ENCODE peak calls at places on chromosomes 13 and 19, in six cellular contexts. One of them, this sample, is unnamed.

GRCh38 chr19:35913589-35913988 is 5.5 kb upstream of the TYROBP start:
- DNase-seq in K562: no peak
- DNase-seq in retina: no peak
- DNase-seq in cardiac fibroblast: no peak
- DNase-seq in aorta: no peak
- DNase-seq in T-helper 1 cell: no peak
- DNase-seq in this sample: no peak

GRCh38 chr13:73421310-73421912 is 362.6 kb downstream of the KLF5 start:
- DNase-seq in K562: no peak
- DNase-seq in retina: no peak
- DNase-seq in cardiac fibroblast: peak; percentile 93
- DNase-seq in aorta: no peak
- DNase-seq in T-helper 1 cell: no peak
- DNase-seq in this sample: no peak

GRCh38 chr13:106381083-106381482 is 154.4 kb downstream of the EFNB2 start:
- DNase-seq in K562: no peak
- DNase-seq in retina: no peak
- DNase-seq in cardiac fibroblast: no peak
- DNase-seq in aorta: no peak
- DNase-seq in T-helper 1 cell: no peak
- DNase-seq in this sample: no peak

GRCh38 chr13:108645376-108645775 is 16.0 kb downstream of the MYO16 start:
- DNase-seq in K562: no peak
- DNase-seq in retina: no peak
- DNase-seq in cardiac fibroblast: no peak
- DNase-seq in aorta: no peak
- DNase-seq in T-helper 1 cell: no peak
- DNase-seq in this sample: no peak

GRCh38 chr13:97892717-97893116 is 60.8 kb upstream of the IPO5 start:
- DNase-seq in K562: no peak
- DNase-seq in retina: no peak
- DNase-seq in cardiac fibroblast: peak; percentile 69
- DNase-seq in aorta: no peak
- DNase-seq in T-helper 1 cell: no peak
- DNase-seq in this sample: no peak

GRCh38 chr19:38003427-38004099 is 96.6 kb downstream of the SIPA1L3 start:
- DNase-seq in K562: no peak
- DNase-seq in retina: peak; percentile 82
- DNase-seq in cardiac fibroblast: peak; percentile 97
- DNase-seq in aorta: peak; percentile 81
- DNase-seq in T-helper 1 cell: peak; percentile 50
- DNase-seq in this sample: no peak

GRCh38 chr13:113009743-113010509 is 40.9 kb downstream of the MCF2L start:
- DNase-seq in K562: no peak
- DNase-seq in retina: no peak
- DNase-seq in cardiac fibroblast: peak; percentile 31
- DNase-seq in aorta: no peak
- DNase-seq in T-helper 1 cell: no peak
- DNase-seq in this sample: no peak

GRCh38 chr19:19445911-19446361 is 40.5 kb downstream of the GATAD2A start:
- DNase-seq in K562: no peak
- DNase-seq in retina: no peak
- DNase-seq in cardiac fibroblast: peak; percentile 29
- DNase-seq in aorta: no peak
- DNase-seq in T-helper 1 cell: peak; percentile 50
- DNase-seq in this sample: no peak

GRCh38 chr19:16801599-16801998 is 27.6 kb upstream of the SIN3B start:
- DNase-seq in K562: no peak
- DNase-seq in retina: no peak
- DNase-seq in cardiac fibroblast: peak; percentile 82
- DNase-seq in aorta: no peak
- DNase-seq in T-helper 1 cell: no peak
- DNase-seq in this sample: no peak

GRCh38 chr19:13057147-13057572 is 45.5 kb downstream of the LYL1 start:
- DNase-seq in K562: no peak
- DNase-seq in retina: no peak
- DNase-seq in cardiac fibroblast: no peak
- DNase-seq in aorta: no peak
- DNase-seq in T-helper 1 cell: no peak
- DNase-seq in this sample: no peak

GRCh38 chr13:46578590-46578975 is 25.6 kb downstream of the LRCH1 start:
- DNase-seq in K562: no peak
- DNase-seq in retina: peak; percentile 57
- DNase-seq in cardiac fibroblast: no peak
- DNase-seq in aorta: no peak
- DNase-seq in T-helper 1 cell: no peak
- DNase-seq in this sample: no peak

GRCh38 chr13:89227356-89227755 is 1556.2 kb downstream of the SLITRK5 start:
- DNase-seq in K562: no peak
- DNase-seq in retina: no peak
- DNase-seq in cardiac fibroblast: no peak
- DNase-seq in aorta: no peak
- DNase-seq in T-helper 1 cell: no peak
- DNase-seq in this sample: no peak

GRCh38 chr19:17125052-17125727 is 49.6 kb downstream of the MYO9B start:
- DNase-seq in K562: no peak
- DNase-seq in retina: no peak
- DNase-seq in cardiac fibroblast: no peak
- DNase-seq in aorta: no peak
- DNase-seq in T-helper 1 cell: peak; percentile 87
- DNase-seq in this sample: peak; percentile 63

GRCh38 chr13:51328488-51328887 is 11.0 kb upstream of the SERPINE3 start:
- DNase-seq in K562: no peak
- DNase-seq in retina: no peak
- DNase-seq in cardiac fibroblast: no peak
- DNase-seq in aorta: no peak
- DNase-seq in T-helper 1 cell: no peak
- DNase-seq in this sample: no peak